ENCODE peak calls at places on chromosomes 13 and 19, in nine cellular contexts. One of them, this sample, is unnamed.
A peak's percentile ranks its signal among the peaks of the same experiment; 100 is the strongest.

GRCh38 chr13:33017410-33017929 is 1.2 kb downstream of the KL start:
- DNase-seq in stomach: peak; percentile 59
- DNase-seq in testis: peak; percentile 20
- DNase-seq in adrenal gland: peak; percentile 16
- DNase-seq in Peyer's patch: no peak
- DNase-seq in body of pancreas: peak; percentile 15
- DNase-seq in tibial nerve: peak; percentile 46
- DNase-seq in A549: peak; percentile 69
- DNase-seq in ovary: no peak
- DNase-seq in this sample: peak; percentile 56

GRCh38 chr19:31338069-31338767 is 11.0 kb downstream of the TSHZ3 start:
- DNase-seq in stomach: no peak
- DNase-seq in testis: peak; percentile 78
- DNase-seq in adrenal gland: peak; percentile 34
- DNase-seq in Peyer's patch: no peak
- DNase-seq in body of pancreas: peak; percentile 30
- DNase-seq in tibial nerve: no peak
- DNase-seq in A549: peak; percentile 50
- DNase-seq in ovary: peak; percentile 80
- DNase-seq in this sample: peak; percentile 67

GRCh38 chr13:68232351-68233130 is 1002.4 kb upstream of the PCDH9 start:
- DNase-seq in stomach: no peak
- DNase-seq in testis: no peak
- DNase-seq in adrenal gland: no peak
- DNase-seq in Peyer's patch: no peak
- DNase-seq in body of pancreas: no peak
- DNase-seq in tibial nerve: no peak
- DNase-seq in A549: no peak
- DNase-seq in ovary: no peak
- DNase-seq in this sample: no peak

GRCh38 chr13:98327326-98328314 is 150.6 kb upstream of the RNF113B start:
- DNase-seq in stomach: no peak
- DNase-seq in testis: no peak
- DNase-seq in adrenal gland: no peak
- DNase-seq in Peyer's patch: no peak
- DNase-seq in body of pancreas: no peak
- DNase-seq in tibial nerve: no peak
- DNase-seq in A549: no peak
- DNase-seq in ovary: no peak
- DNase-seq in this sample: no peak

GRCh38 chr19:49408816-49409440 is 14.3 kb downstream of the PTH2 start:
- DNase-seq in stomach: no peak
- DNase-seq in testis: no peak
- DNase-seq in adrenal gland: no peak
- DNase-seq in Peyer's patch: no peak
- DNase-seq in body of pancreas: no peak
- DNase-seq in tibial nerve: no peak
- DNase-seq in A549: no peak
- DNase-seq in ovary: no peak
- DNase-seq in this sample: no peak

GRCh38 chr19:4609878-4610511 is 29.3 kb upstream of the TNFAIP8L1 start:
- DNase-seq in stomach: no peak
- DNase-seq in testis: no peak
- DNase-seq in adrenal gland: no peak
- DNase-seq in Peyer's patch: no peak
- DNase-seq in body of pancreas: peak; percentile 59
- DNase-seq in tibial nerve: no peak
- DNase-seq in A549: no peak
- DNase-seq in ovary: no peak
- DNase-seq in this sample: peak; percentile 21

GRCh38 chr19:43430142-43430710 is 15.5 kb downstream of the TEX101 start:
- DNase-seq in stomach: no peak
- DNase-seq in testis: no peak
- DNase-seq in adrenal gland: no peak
- DNase-seq in Peyer's patch: no peak
- DNase-seq in body of pancreas: no peak
- DNase-seq in tibial nerve: no peak
- DNase-seq in A549: no peak
- DNase-seq in ovary: no peak
- DNase-seq in this sample: no peak

GRCh38 chr13:56317839-56318238 is 822.9 kb upstream of the PRR20A start:
- DNase-seq in stomach: no peak
- DNase-seq in testis: no peak
- DNase-seq in adrenal gland: no peak
- DNase-seq in Peyer's patch: no peak
- DNase-seq in body of pancreas: no peak
- DNase-seq in tibial nerve: no peak
- DNase-seq in A549: no peak
- DNase-seq in ovary: no peak
- DNase-seq in this sample: no peak

GRCh38 chr13:110400786-110401533 is 93.9 kb downstream of the COL4A2 start:
- DNase-seq in stomach: no peak
- DNase-seq in testis: no peak
- DNase-seq in adrenal gland: no peak
- DNase-seq in Peyer's patch: no peak
- DNase-seq in body of pancreas: no peak
- DNase-seq in tibial nerve: no peak
- DNase-seq in A549: no peak
- DNase-seq in ovary: no peak
- DNase-seq in this sample: no peak

GRCh38 chr13:78067290-78067689 is 148.7 kb upstream of the EDNRB start:
- DNase-seq in stomach: no peak
- DNase-seq in testis: no peak
- DNase-seq in adrenal gland: no peak
- DNase-seq in Peyer's patch: no peak
- DNase-seq in body of pancreas: no peak
- DNase-seq in tibial nerve: no peak
- DNase-seq in A549: no peak
- DNase-seq in ovary: no peak
- DNase-seq in this sample: no peak

GRCh38 chr19:16383584-16384161 is 59.0 kb downstream of the KLF2 start:
- DNase-seq in stomach: no peak
- DNase-seq in testis: no peak
- DNase-seq in adrenal gland: no peak
- DNase-seq in Peyer's patch: peak; percentile 46
- DNase-seq in body of pancreas: no peak
- DNase-seq in tibial nerve: no peak
- DNase-seq in A549: no peak
- DNase-seq in ovary: no peak
- DNase-seq in this sample: no peak

GRCh38 chr19:54364775-54365257 is at the start of gene LAIR1:
- DNase-seq in stomach: peak; percentile 31
- DNase-seq in testis: no peak
- DNase-seq in adrenal gland: no peak
- DNase-seq in Peyer's patch: peak; percentile 79
- DNase-seq in body of pancreas: no peak
- DNase-seq in tibial nerve: no peak
- DNase-seq in A549: no peak
- DNase-seq in ovary: no peak
- DNase-seq in this sample: peak; percentile 23

GRCh38 chr19:29287061-29287460 is 74.1 kb upstream of the UQCRFS1 start:
- DNase-seq in stomach: no peak
- DNase-seq in testis: no peak
- DNase-seq in adrenal gland: no peak
- DNase-seq in Peyer's patch: no peak
- DNase-seq in body of pancreas: peak; percentile 40
- DNase-seq in tibial nerve: no peak
- DNase-seq in A549: no peak
- DNase-seq in ovary: no peak
- DNase-seq in this sample: no peak

GRCh38 chr19:38721977-38722773 is 22.1 kb downstream of the CAPN12 start:
- DNase-seq in stomach: peak; percentile 60
- DNase-seq in testis: peak; percentile 86
- DNase-seq in adrenal gland: no peak
- DNase-seq in Peyer's patch: no peak
- DNase-seq in body of pancreas: no peak
- DNase-seq in tibial nerve: peak; percentile 56
- DNase-seq in A549: no peak
- DNase-seq in ovary: no peak
- DNase-seq in this sample: peak; percentile 83

GRCh38 chr13:97436845-97437244 is 2.9 kb downstream of the RAP2A start:
- DNase-seq in stomach: no peak
- DNase-seq in testis: no peak
- DNase-seq in adrenal gland: no peak
- DNase-seq in Peyer's patch: no peak
- DNase-seq in body of pancreas: no peak
- DNase-seq in tibial nerve: no peak
- DNase-seq in A549: no peak
- DNase-seq in ovary: no peak
- DNase-seq in this sample: no peak

DNA sequence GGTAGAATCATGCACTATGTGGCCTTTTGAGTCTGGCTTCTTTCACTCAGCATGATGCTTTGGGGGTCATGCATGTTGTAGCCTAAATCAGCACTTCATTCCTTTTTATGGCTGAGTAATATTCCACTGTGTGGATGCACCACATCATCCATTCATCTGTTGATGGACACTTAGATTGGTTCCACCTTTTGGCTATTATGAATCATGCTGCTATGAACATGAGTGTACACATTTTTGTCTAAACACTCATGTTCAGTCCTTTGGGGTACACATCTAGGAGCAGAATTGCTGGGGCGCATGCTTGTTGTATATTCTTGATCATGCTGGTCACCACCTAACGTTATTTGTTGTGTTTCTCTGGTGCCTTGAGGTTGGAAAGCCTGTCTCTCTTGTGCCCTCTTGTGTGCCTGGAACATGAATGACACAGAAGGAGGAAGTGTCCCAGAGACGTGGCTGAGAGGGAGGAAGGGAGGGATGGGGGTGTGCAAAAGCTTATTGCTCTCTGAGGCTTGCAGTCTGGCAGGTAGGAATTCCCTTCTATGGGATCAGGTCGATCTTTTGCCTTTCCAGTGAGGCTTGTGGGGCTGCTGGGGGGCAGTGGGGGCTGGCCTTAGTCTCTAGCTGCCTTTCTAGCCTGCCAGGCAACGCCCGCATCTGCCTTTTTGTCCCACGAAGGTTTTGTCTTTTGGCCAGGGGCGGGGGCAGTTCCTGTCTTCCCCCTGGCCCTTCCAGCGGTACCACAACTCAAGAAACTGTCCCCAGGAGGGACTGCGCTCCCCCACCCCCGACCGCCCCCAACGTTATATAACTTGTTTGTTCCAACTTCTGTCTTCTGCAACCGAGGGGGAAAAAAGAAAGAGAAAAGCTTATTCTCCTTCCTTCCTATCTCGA is 7.6 kb downstream of the KLHL26 start:
- DNase-seq in stomach: no peak
- DNase-seq in testis: no peak
- DNase-seq in adrenal gland: no peak
- DNase-seq in Peyer's patch: no peak
- DNase-seq in body of pancreas: no peak
- DNase-seq in tibial nerve: no peak
- DNase-seq in A549: no peak
- DNase-seq in ovary: no peak
- DNase-seq in this sample: no peak
- TF ChIP-seq CTCF in stomach: no peak
- TF ChIP-seq CTCF in testis: no peak
- TF ChIP-seq CTCF in adrenal gland: no peak
- TF ChIP-seq CTCF in Peyer's patch: peak; percentile 18
- TF ChIP-seq CTCF in body of pancreas: no peak
- TF ChIP-seq CTCF in tibial nerve: no peak
- TF ChIP-seq CTCF in A549: no peak
- TF ChIP-seq CTCF in ovary: no peak
- TF ChIP-seq CTCF in this sample: no peak

GRCh38 chr19:42268142-42268703 is 829 bp upstream of the CIC start:
- DNase-seq in stomach: peak; percentile 99
- DNase-seq in testis: peak; percentile 100
- DNase-seq in adrenal gland: peak; percentile 100
- DNase-seq in Peyer's patch: peak; percentile 99
- DNase-seq in body of pancreas: peak; percentile 100
- DNase-seq in tibial nerve: peak; percentile 99
- DNase-seq in A549: peak; percentile 100
- DNase-seq in ovary: peak; percentile 99
- DNase-seq in this sample: peak; percentile 99
- TF ChIP-seq POLR2A in stomach: no peak
- TF ChIP-seq POLR2A in testis: peak; percentile 90
- TF ChIP-seq POLR2A in adrenal gland: no peak
- TF ChIP-seq POLR2A in Peyer's patch: no peak
- TF ChIP-seq POLR2A in body of pancreas: peak; percentile 97
- TF ChIP-seq POLR2A in tibial nerve: peak; percentile 98
- TF ChIP-seq POLR2A in A549: peak; percentile 58
- TF ChIP-seq POLR2A in ovary: peak; percentile 89
- TF ChIP-seq POLR2A in this sample: no peak

DNA sequence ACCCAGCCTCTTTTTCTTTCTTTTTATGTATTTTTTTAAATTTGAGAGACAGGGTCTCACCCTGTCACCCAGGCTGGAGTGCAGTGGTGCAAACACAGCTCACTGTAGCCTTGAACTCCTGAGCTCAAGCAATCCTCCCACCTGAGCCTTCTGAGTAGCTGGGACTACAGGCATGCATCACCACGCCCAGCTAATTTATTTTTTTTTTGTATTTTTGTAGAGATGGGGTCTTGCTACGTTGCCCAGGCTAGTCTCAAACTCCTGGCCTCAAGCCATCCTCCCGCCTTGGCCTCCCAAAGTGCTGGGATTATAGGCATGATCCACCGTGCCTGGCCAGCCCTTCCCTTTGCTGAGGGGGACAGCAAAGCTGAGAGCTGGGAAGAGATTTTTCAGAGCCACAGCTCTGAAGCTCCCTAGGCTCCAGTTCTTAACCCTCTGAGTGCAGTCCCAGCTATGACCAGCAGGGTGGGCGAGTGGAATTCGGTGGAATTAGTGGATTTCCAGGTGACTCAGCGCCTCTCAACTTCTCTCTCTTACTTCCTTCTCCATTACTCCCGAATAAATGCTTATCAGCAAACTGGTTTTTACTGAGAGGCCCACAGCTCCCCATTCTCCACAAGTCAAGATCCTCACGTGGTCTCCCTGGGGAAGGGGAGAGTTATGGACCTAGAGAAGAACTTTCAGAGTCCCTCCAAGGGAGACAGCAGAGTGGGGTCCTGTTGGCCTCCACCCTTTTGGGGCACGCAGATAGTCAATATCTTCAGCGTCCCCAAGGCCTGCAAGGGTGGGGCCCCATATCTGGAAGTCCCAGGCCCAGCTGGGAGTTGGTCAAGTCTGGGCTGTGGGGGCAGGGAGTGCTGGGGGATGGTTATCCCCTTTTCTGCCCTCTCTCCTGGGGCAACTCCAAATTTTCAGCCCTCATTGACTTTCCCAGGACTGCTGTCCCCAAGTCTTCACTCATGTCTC is 1.2 kb downstream of the BLVRB start:
- DNase-seq in stomach: peak; percentile 92
- DNase-seq in testis: peak; percentile 89
- DNase-seq in adrenal gland: peak; percentile 92
- DNase-seq in Peyer's patch: peak; percentile 75
- DNase-seq in body of pancreas: peak; percentile 90
- DNase-seq in tibial nerve: peak; percentile 87
- DNase-seq in A549: peak; percentile 98
- DNase-seq in ovary: peak; percentile 80
- DNase-seq in this sample: peak; percentile 82
- H3K4me1 ChIP-seq in stomach: peaks cover 36% of the 10 kb centered on the region
- H3K4me1 ChIP-seq in testis: peaks cover 26% of the 10 kb centered on the region
- H3K4me1 ChIP-seq in adrenal gland: peaks cover 29% of the 10 kb centered on the region
- H3K4me1 ChIP-seq in Peyer's patch: peaks cover 4% of the 10 kb centered on the region
- H3K4me1 ChIP-seq in body of pancreas: peaks cover 30% of the 10 kb centered on the region
- H3K4me1 ChIP-seq in tibial nerve: no peaks in the 10 kb centered on the region
- H3K4me1 ChIP-seq in A549: peaks cover 38% of the 10 kb centered on the region
- H3K4me1 ChIP-seq in ovary: peaks cover 8% of the 10 kb centered on the region
- H3K4me1 ChIP-seq in this sample: peaks cover 15% of the 10 kb centered on the region

GRCh38 chr19:37551123-37551993 is 43.2 kb downstream of the ZNF571 start:
- DNase-seq in stomach: no peak
- DNase-seq in testis: peak; percentile 89
- DNase-seq in adrenal gland: no peak
- DNase-seq in Peyer's patch: peak; percentile 29
- DNase-seq in body of pancreas: no peak
- DNase-seq in tibial nerve: no peak
- DNase-seq in A549: no peak
- DNase-seq in ovary: no peak
- DNase-seq in this sample: peak; percentile 78
- TF ChIP-seq CTCF in stomach: no peak
- TF ChIP-seq CTCF in testis: peak; percentile 65
- TF ChIP-seq CTCF in adrenal gland: no peak
- TF ChIP-seq CTCF in Peyer's patch: no peak
- TF ChIP-seq CTCF in body of pancreas: no peak
- TF ChIP-seq CTCF in tibial nerve: no peak
- TF ChIP-seq CTCF in A549: no peak
- TF ChIP-seq CTCF in ovary: no peak
- TF ChIP-seq CTCF in this sample: peak; percentile 43

This sample was measured in heart left ventricle.